ENCODE peak calls at places on chromosomes 7 and 10, in seven cellular contexts. G, M, X, Y, N, T and B are unnamed samples.

GRCh38 chr10:98163941-98164340 is 29.5 kb downstream of the R3HCC1L start:
- DNase-seq in T (no peak), Y (no peak), M (no peak), N (no peak), X (no peak), G (no peak), B (no peak)

GRCh38 chr10:72081210-72081609 is 7.1 kb downstream of the SPOCK2 start:
- DNase-seq in G (no peak), X (no peak), N (no peak), M (no peak), Y (no peak), T (no peak), B (no peak)

GRCh38 chr7:123351506-123352225 is 151.9 kb upstream of the SLC13A1 start:
- DNase-seq in X (no peak), M (no peak), T (no peak), N (no peak), Y (no peak), G (no peak), B (no peak)

GRCh38 chr7:30785786-30786185 is 14.6 kb downstream of the MINDY4 start:
- DNase-seq in N (no peak), T (no peak), X (no peak), M (peak), G (no peak), Y (no peak), B (no peak)

GRCh38 chr7:29562307-29562706 is 1.3 kb upstream of the PRR15 start:
- DNase-seq in Y (no peak), X (no peak), T (no peak), N (no peak), G (no peak), M (no peak), B (no peak)

GRCh38 chr7:29375641-29376562 is 181.3 kb downstream of the CHN2 start:
- DNase-seq in G (no peak), M (peak), N (no peak), Y (peak), T (no peak), X (no peak), B (no peak)

GRCh38 chr7:65892832-65893231 is 20.0 kb downstream of the VKORC1L1 start:
- DNase-seq in G (no peak), N (no peak), M (no peak), Y (no peak), T (no peak), X (no peak), B (no peak)

GRCh38 chr10:114821293-114821914 is at the start of gene FHIP2A:
- DNase-seq in X (peak), G (peak), N (peak), Y (peak), T (peak), M (peak), B (no peak)

GRCh38 chr10:83522456-83522855 is 616.9 kb upstream of the GHITM start:
- DNase-seq in M (no peak), N (no peak), Y (no peak), T (no peak), X (peak), G (no peak), B (no peak)

GRCh38 chr7:74271742-74272141 is 17.5 kb upstream of the CLIP2 start:
- DNase-seq in X (no peak), T (no peak), N (no peak), M (no peak), Y (no peak), G (no peak), B (no peak)

GRCh38 chr7:150448789-150449147 is 1.7 kb upstream of the GIMAP8 start:
- DNase-seq in Y (peak), N (peak), T (peak), X (peak), M (peak), G (peak), B (peak)

GRCh38 chr7:55387062-55387965 is 22.2 kb downstream of the LANCL2 start:
- DNase-seq in X (no peak), M (no peak), G (peak), T (no peak), N (no peak), Y (peak), B (no peak)

GRCh38 chr7:130292682-130293257 is at the start of gene CPA4:
- DNase-seq in N (no peak), M (no peak), Y (peak), G (no peak), T (no peak), X (peak), B (no peak)

GRCh38 chr7:142807855-142808460 is 37.2 kb downstream of the PRSS2 start:
- DNase-seq in N (no peak), Y (no peak), T (no peak), X (peak), G (no peak), M (no peak), B (no peak)

GRCh38 chr10:48494073-48494472 is 110.8 kb downstream of the ARHGAP22 start:
- DNase-seq in X (no peak), G (no peak), Y (no peak), T (no peak), M (no peak), N (no peak), B (no peak)

GRCh38 chr7:142153400-142153799 is 41.9 kb downstream of the MGAM2 start:
- DNase-seq in N (no peak), M (no peak), Y (peak), X (no peak), T (no peak), G (peak), B (peak)

GRCh38 chr7:50531401-50531906 is 33.8 kb downstream of the DDC start:
- DNase-seq in Y (peak), X (peak), G (no peak), M (no peak), T (no peak), N (peak), B (no peak)

GRCh38 chr7:150382123-150382843 is 3.2 kb downstream of the ZNF775 start:
- DNase-seq in T (no peak), M (peak), X (no peak), Y (no peak), N (no peak), G (no peak), B (no peak)

GRCh38 chr7:106570948-106571418 is 90.0 kb downstream of the CCDC71L start:
- DNase-seq in N (no peak), T (no peak), Y (no peak), G (no peak), X (no peak), M (no peak), B (no peak)

GRCh38 chr10:11407939-11408338 is 203.5 kb downstream of the USP6NL start:
- DNase-seq in T (no peak), N (no peak), M (no peak), G (no peak), X (no peak), Y (no peak), B (no peak)

GRCh38 chr7:72019436-72019835 is 392.7 kb downstream of the CALN1 start:
- DNase-seq in G (no peak), N (no peak), Y (no peak), T (no peak), M (no peak), X (no peak), B (no peak)

GRCh38 chr7:66313913-66314568 is 108.9 kb downstream of the TPST1 start:
- DNase-seq in M (no peak), X (no peak), N (no peak), T (no peak), G (no peak), Y (no peak), B (no peak)

GRCh38 chr7:131690446-131690845 is 134.0 kb upstream of the PODXL start:
- DNase-seq in G (no peak), Y (no peak), X (no peak), M (no peak), N (no peak), T (no peak), B (no peak)

GRCh38 chr10:21989453-21990154 is 13.9 kb downstream of the DNAJC1 start:
- DNase-seq in T (no peak), M (no peak), X (peak), N (peak), Y (peak), G (peak), B (no peak)

GRCh38 chr10:42882597-42882996 is 100.0 kb downstream of the BMS1 start:
- DNase-seq in Y (no peak), X (no peak), M (no peak), T (no peak), N (no peak), G (no peak), B (no peak)

GRCh38 chr10:62384447-62385081 is 10.4 kb downstream of the ZNF365 start:
- DNase-seq in G (no peak), T (no peak), N (no peak), M (no peak), Y (no peak), X (peak), B (no peak)
- H3K4me3 ChIP-seq in G (no peak), T (no peak), N (no peak), M (no peak), Y (no peak), X (peak), B (no peak)

GRCh38 chr7:63931057-63931600 is 67.5 kb upstream of the ZNF722 start:
- DNase-seq in Y (no peak), M (no peak), T (no peak), N (no peak), X (no peak), G (no peak), B (no peak)

GRCh38 chr7:63927261-63927660 is 71.4 kb upstream of the ZNF722 start:
- DNase-seq in G (no peak), X (no peak), N (no peak), T (no peak), M (peak), Y (no peak), B (no peak)

DNA sequence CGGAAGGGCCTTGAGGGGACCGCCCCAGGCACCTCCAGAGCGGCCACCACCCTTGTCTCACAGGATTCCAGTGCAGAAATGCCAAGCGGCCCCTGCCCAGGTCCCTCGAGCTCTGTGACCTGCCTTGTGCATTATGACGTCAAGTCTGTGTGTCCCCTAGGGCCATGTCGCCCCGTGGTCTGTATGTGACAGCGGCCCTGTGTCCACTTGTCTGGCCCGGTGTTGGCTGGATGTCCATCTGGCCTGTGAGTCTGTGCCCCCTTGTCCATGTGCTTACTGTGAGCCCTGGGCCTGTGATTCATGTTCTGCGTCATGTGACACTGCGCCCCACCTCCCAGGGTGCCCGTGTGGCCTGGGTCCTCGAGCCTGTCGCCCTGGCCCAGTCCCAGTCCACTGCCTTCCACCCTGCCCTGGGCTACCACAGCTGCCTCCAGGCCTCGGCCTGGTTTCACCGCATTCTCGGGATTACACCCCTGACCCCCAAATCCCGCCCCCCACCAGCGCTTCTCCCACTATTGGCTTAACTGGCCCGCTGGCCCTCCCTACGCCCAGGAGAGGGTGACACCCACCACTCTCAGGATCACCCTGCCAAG is 66.6 kb upstream of the ZNF722 start:
- DNase-seq in M (no peak), Y (no peak), X (no peak), G (no peak), T (no peak), N (no peak), B (no peak)
- H3K4me3 ChIP-seq in M (no peak), Y (no peak), X (no peak), G (no peak), T (no peak), N (no peak), B (no peak)

DNA sequence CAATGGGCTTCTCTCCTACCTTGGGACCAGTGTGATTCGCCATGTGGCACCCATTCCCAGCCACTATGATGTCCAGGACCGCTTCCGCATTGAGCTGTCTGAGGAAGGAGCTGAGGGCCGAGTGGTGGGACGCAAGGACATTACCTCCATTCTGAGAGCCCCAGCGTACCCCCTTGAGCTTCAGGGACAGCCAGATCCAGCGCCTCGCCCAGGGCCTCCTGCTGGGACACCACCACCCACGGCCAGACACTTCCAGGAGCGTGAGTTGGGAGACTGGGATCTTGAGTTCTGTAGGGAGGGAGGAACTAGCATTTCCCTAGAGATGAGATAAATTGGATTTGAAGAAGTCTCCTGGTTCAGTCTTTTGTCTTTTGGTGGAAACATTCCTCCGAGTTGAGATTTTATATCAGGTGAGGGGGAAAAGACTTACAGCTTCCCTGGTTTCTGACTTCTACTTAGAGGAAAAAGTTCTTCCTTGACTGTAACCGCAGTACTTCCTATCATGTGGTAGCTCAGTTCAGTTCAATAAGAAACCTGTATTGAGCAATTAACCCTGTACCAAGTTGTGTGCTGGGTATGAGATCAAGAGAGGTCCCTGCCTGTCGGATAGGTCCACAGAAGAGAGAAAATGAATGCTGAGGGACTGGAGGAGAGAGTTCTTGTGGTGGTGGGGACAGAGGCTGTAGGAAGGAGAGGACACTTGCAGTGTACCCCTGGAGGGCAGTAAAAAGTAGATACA is 1.3 kb downstream of the MOSPD3 start:
- DNase-seq in N (no peak), G (no peak), X (no peak), T (no peak), Y (no peak), M (no peak), B (no peak)
- H3K4me3 ChIP-seq in N (no peak), G (no peak), X (peak), T (peak), Y (no peak), M (no peak), B (peak)

GRCh38 chr10:124741281-124741921 is 2.8 kb downstream of the FAM53B start:
- DNase-seq in T (peak), G (peak), X (peak), Y (peak), M (peak), N (peak), B (no peak)

GRCh38 chr10:124743188-124744046 is 761 bp downstream of the FAM53B start:
- DNase-seq in X (no peak), G (peak), T (peak), M (peak), N (peak), Y (peak), B (no peak)

GRCh38 chr10:124741922-124742417 is 2.2 kb downstream of the FAM53B start:
- DNase-seq in M (peak), Y (no peak), N (no peak), G (no peak), T (no peak), X (no peak), B (no peak)

GRCh38 chr10:124744047-124744687 is at the start of gene FAM53B:
- DNase-seq in T (peak), X (peak), G (peak), N (peak), Y (peak), M (peak), B (no peak)

GRCh38 chr10:124742418-124743187 is 1.6 kb downstream of the FAM53B start:
- DNase-seq in T (peak), G (peak), N (no peak), M (peak), X (no peak), Y (peak), B (no peak)
- H3K4me3 ChIP-seq in T (peak), G (peak), N (no peak), M (peak), X (peak), Y (peak), B (peak)